ENCODE peak calls at places on chromosomes 13 and 19, in five cellular contexts. One of them, this sample, is unnamed.
A peak's percentile ranks its signal among the peaks of the same experiment; 100 is the strongest.

GRCh38 chr13:112959206-112959605 is 9.8 kb upstream of the MCF2L start:
- DNase-seq in tibial artery: no peak
- DNase-seq in ovary: peak; percentile 17
- DNase-seq in pancreas: no peak
- DNase-seq in GM20000: no peak
- DNase-seq in this sample: no peak

GRCh38 chr19:32407004-32407992 is 1.7 kb downstream of the DPY19L3 start:
- DNase-seq in tibial artery: peak; percentile 23
- DNase-seq in ovary: peak; percentile 67
- DNase-seq in pancreas: peak; percentile 55
- DNase-seq in GM20000: no peak
- DNase-seq in this sample: no peak

GRCh38 chr19:3664879-3665642 is 35.2 kb downstream of the PIP5K1C start:
- DNase-seq in tibial artery: no peak
- DNase-seq in ovary: no peak
- DNase-seq in pancreas: peak; percentile 28
- DNase-seq in GM20000: no peak
- DNase-seq in this sample: no peak

GRCh38 chr13:48580886-48581285 is 48.0 kb upstream of the RCBTB2 start:
- DNase-seq in tibial artery: no peak
- DNase-seq in ovary: no peak
- DNase-seq in pancreas: no peak
- DNase-seq in GM20000: no peak
- DNase-seq in this sample: no peak

GRCh38 chr13:23428183-23428528 is 5.3 kb downstream of the SACS start:
- DNase-seq in tibial artery: no peak
- DNase-seq in ovary: no peak
- DNase-seq in pancreas: no peak
- DNase-seq in GM20000: no peak
- DNase-seq in this sample: no peak

GRCh38 chr19:54148158-54148557 is 10.6 kb downstream of the CNOT3 start:
- DNase-seq in tibial artery: no peak
- DNase-seq in ovary: no peak
- DNase-seq in pancreas: peak; percentile 54
- DNase-seq in GM20000: no peak
- DNase-seq in this sample: no peak

GRCh38 chr13:114230117-114230516 is 4.6 kb upstream of the CDC16 start:
- DNase-seq in tibial artery: no peak
- DNase-seq in ovary: no peak
- DNase-seq in pancreas: no peak
- DNase-seq in GM20000: no peak
- DNase-seq in this sample: no peak

GRCh38 chr19:7595466-7596133 is at the start of gene CAMSAP3:
- DNase-seq in tibial artery: no peak
- DNase-seq in ovary: no peak
- DNase-seq in pancreas: peak; percentile 79
- DNase-seq in GM20000: peak; percentile 90
- DNase-seq in this sample: peak; percentile 79

GRCh38 chr19:56720281-56720680 is 48.7 kb upstream of the ZNF835 start:
- DNase-seq in tibial artery: no peak
- DNase-seq in ovary: peak; percentile 53
- DNase-seq in pancreas: no peak
- DNase-seq in GM20000: no peak
- DNase-seq in this sample: no peak

GRCh38 chr19:30150626-30151025 is 208.6 kb downstream of the URI1 start:
- DNase-seq in tibial artery: no peak
- DNase-seq in ovary: no peak
- DNase-seq in pancreas: no peak
- DNase-seq in GM20000: no peak
- DNase-seq in this sample: no peak

GRCh38 chr13:108686027-108686426 is 56.6 kb downstream of the MYO16 start:
- DNase-seq in tibial artery: no peak
- DNase-seq in ovary: no peak
- DNase-seq in pancreas: no peak
- DNase-seq in GM20000: no peak
- DNase-seq in this sample: no peak

GRCh38 chr13:113064534-113065405 is 40.8 kb upstream of the F7 start:
- DNase-seq in tibial artery: no peak
- DNase-seq in ovary: no peak
- DNase-seq in pancreas: no peak
- DNase-seq in GM20000: no peak
- DNase-seq in this sample: no peak

GRCh38 chr19:45800009-45800553 is 7.4 kb upstream of the DMWD start:
- DNase-seq in tibial artery: no peak
- DNase-seq in ovary: no peak
- DNase-seq in pancreas: peak; percentile 60
- DNase-seq in GM20000: no peak
- DNase-seq in this sample: no peak

GRCh38 chr19:12794936-12795335 is 3.6 kb downstream of the JUNB start:
- DNase-seq in tibial artery: no peak
- DNase-seq in ovary: no peak
- DNase-seq in pancreas: peak; percentile 32
- DNase-seq in GM20000: no peak
- DNase-seq in this sample: no peak

GRCh38 chr13:46160474-46161066 is 21.4 kb downstream of the LCP1 start:
- DNase-seq in tibial artery: no peak
- DNase-seq in ovary: no peak
- DNase-seq in pancreas: no peak
- DNase-seq in GM20000: peak; percentile 76
- DNase-seq in this sample: peak; percentile 58

GRCh38 chr19:3289971-3290569 is 65.6 kb downstream of the CELF5 start:
- DNase-seq in tibial artery: no peak
- DNase-seq in ovary: no peak
- DNase-seq in pancreas: no peak
- DNase-seq in GM20000: no peak
- DNase-seq in this sample: no peak

GRCh38 chr13:77513719-77514335 is 21.7 kb upstream of the SCEL start:
- DNase-seq in tibial artery: no peak
- DNase-seq in ovary: no peak
- DNase-seq in pancreas: no peak
- DNase-seq in GM20000: no peak
- DNase-seq in this sample: no peak
- TF ChIP-seq CTCF in tibial artery: no peak
- TF ChIP-seq CTCF in ovary: no peak
- TF ChIP-seq CTCF in pancreas: no peak
- TF ChIP-seq CTCF in GM20000: no peak
- TF ChIP-seq CTCF in this sample: no peak

GRCh38 chr19:1843646-1844394 is 4.5 kb downstream of the REXO1 start:
- DNase-seq in tibial artery: no peak
- DNase-seq in ovary: no peak
- DNase-seq in pancreas: peak; percentile 29
- DNase-seq in GM20000: no peak
- DNase-seq in this sample: no peak
- TF ChIP-seq CTCF in tibial artery: no peak
- TF ChIP-seq CTCF in ovary: no peak
- TF ChIP-seq CTCF in pancreas: no peak
- TF ChIP-seq CTCF in GM20000: no peak
- TF ChIP-seq CTCF in this sample: no peak

GRCh38 chr19:16841391-16841926 is 12.3 kb downstream of the SIN3B start:
- DNase-seq in tibial artery: no peak
- DNase-seq in ovary: no peak
- DNase-seq in pancreas: no peak
- DNase-seq in GM20000: no peak
- DNase-seq in this sample: no peak
- TF ChIP-seq CTCF in tibial artery: no peak
- TF ChIP-seq CTCF in ovary: no peak
- TF ChIP-seq CTCF in pancreas: no peak
- TF ChIP-seq CTCF in GM20000: no peak
- TF ChIP-seq CTCF in this sample: no peak

DNA sequence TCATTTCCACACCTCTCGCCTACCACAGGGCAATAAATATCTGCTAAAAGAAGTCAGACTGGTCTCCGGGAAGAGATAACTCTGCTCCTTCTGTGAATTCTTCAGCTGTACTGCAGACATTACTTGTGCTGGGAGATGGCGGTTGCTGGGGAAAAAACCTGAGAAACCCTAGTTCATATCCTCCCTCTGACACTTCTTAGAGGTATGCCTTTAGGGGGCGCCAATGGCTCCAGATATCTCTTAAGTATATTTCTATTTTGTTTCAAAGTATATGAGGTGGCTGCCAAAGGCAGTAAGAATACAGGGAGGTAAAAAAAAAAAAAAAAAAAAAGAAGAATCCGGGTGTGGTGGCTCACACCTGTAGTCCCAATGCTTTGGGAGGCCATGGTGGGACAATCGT is 175.2 kb downstream of the PAN3 start:
- DNase-seq in tibial artery: no peak
- DNase-seq in ovary: no peak
- DNase-seq in pancreas: no peak
- DNase-seq in GM20000: no peak
- DNase-seq in this sample: peak; percentile 32
- TF ChIP-seq CTCF in tibial artery: no peak
- TF ChIP-seq CTCF in ovary: no peak
- TF ChIP-seq CTCF in pancreas: no peak
- TF ChIP-seq CTCF in GM20000: peak; percentile 3
- TF ChIP-seq CTCF in this sample: peak; percentile 22

GRCh38 chr13:51432576-51432975 is 20.3 kb downstream of the INTS6 start:
- DNase-seq in tibial artery: no peak
- DNase-seq in ovary: no peak
- DNase-seq in pancreas: no peak
- DNase-seq in GM20000: no peak
- DNase-seq in this sample: no peak
- TF ChIP-seq CTCF in tibial artery: no peak
- TF ChIP-seq CTCF in ovary: no peak
- TF ChIP-seq CTCF in pancreas: no peak
- TF ChIP-seq CTCF in GM20000: no peak
- TF ChIP-seq CTCF in this sample: no peak

GRCh38 chr19:47152632-47153031 is 22.0 kb downstream of the SAE1 start:
- DNase-seq in tibial artery: no peak
- DNase-seq in ovary: no peak
- DNase-seq in pancreas: no peak
- DNase-seq in GM20000: no peak
- DNase-seq in this sample: no peak
- TF ChIP-seq CTCF in tibial artery: no peak
- TF ChIP-seq CTCF in ovary: no peak
- TF ChIP-seq CTCF in pancreas: no peak
- TF ChIP-seq CTCF in GM20000: no peak
- TF ChIP-seq CTCF in this sample: no peak

GRCh38 chr13:75432045-75432444 is 49.9 kb downstream of the TBC1D4 start:
- DNase-seq in tibial artery: no peak
- DNase-seq in ovary: no peak
- DNase-seq in pancreas: no peak
- DNase-seq in GM20000: no peak
- DNase-seq in this sample: no peak
- TF ChIP-seq CTCF in tibial artery: no peak
- TF ChIP-seq CTCF in ovary: no peak
- TF ChIP-seq CTCF in pancreas: no peak
- TF ChIP-seq CTCF in GM20000: no peak
- TF ChIP-seq CTCF in this sample: peak; percentile 3

DNA sequence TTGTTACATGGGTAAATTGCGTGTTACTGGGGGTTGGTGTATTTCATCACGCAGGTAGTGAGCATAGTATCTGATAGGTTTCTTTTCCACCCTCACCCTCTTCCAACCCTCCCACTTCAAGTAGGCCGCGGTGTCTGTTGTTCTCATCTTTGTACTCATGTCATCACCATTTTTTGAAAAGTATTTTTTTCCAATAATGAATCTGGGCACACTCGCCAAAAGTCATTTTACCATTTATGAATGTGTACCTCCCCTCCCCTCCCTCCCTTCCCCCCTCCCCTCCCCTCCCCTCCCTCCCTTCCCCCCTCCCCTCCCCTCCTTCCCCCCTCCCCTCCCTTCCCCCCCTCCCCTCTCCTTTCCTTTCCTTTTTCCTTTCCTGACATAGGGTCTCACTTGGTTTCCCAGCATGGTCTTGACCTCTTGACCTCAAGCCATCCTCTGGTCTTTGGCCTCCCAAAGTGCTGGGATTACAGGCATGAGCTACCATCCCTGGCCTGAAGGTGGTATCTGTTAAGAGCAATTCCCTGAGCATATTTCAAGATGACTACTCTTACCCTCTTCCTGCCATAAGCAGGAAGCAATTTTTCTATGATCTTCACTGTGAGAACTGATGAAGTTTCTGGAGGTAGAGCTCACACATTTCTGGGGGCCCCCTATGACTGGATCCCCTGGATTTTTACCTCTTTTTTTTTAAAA is 15.7 kb downstream of the ZNF627 start:
- DNase-seq in tibial artery: no peak
- DNase-seq in ovary: no peak
- DNase-seq in pancreas: no peak
- DNase-seq in GM20000: no peak
- DNase-seq in this sample: no peak
- TF ChIP-seq CTCF in tibial artery: no peak
- TF ChIP-seq CTCF in ovary: no peak
- TF ChIP-seq CTCF in pancreas: no peak
- TF ChIP-seq CTCF in GM20000: no peak
- TF ChIP-seq CTCF in this sample: no peak

GRCh38 chr19:11226716-11227166 is 12.7 kb upstream of the ANGPTL8 start:
- DNase-seq in tibial artery: no peak
- DNase-seq in ovary: no peak
- DNase-seq in pancreas: no peak
- DNase-seq in GM20000: no peak
- DNase-seq in this sample: no peak

GRCh38 chr19:11225815-11226214 is 13.6 kb upstream of the ANGPTL8 start:
- DNase-seq in tibial artery: no peak
- DNase-seq in ovary: no peak
- DNase-seq in pancreas: no peak
- DNase-seq in GM20000: no peak
- DNase-seq in this sample: no peak

GRCh38 chr19:11225172-11225571 is 14.2 kb upstream of the ANGPTL8 start:
- DNase-seq in tibial artery: peak; percentile 46
- DNase-seq in ovary: no peak
- DNase-seq in pancreas: no peak
- DNase-seq in GM20000: no peak
- DNase-seq in this sample: no peak

GRCh38 chr19:11224429-11224828 is 15.0 kb upstream of the ANGPTL8 start:
- DNase-seq in tibial artery: no peak
- DNase-seq in ovary: no peak
- DNase-seq in pancreas: no peak
- DNase-seq in GM20000: no peak
- DNase-seq in this sample: no peak

GRCh38 chr19:11227201-11227886 is 12.1 kb upstream of the ANGPTL8 start:
- DNase-seq in tibial artery: no peak
- DNase-seq in ovary: no peak
- DNase-seq in pancreas: no peak
- DNase-seq in GM20000: no peak
- DNase-seq in this sample: no peak
- TF ChIP-seq CTCF in tibial artery: no peak
- TF ChIP-seq CTCF in ovary: no peak
- TF ChIP-seq CTCF in pancreas: no peak
- TF ChIP-seq CTCF in GM20000: no peak
- TF ChIP-seq CTCF in this sample: no peak

GRCh38 chr13:41411536-41411935 is 45.8 kb upstream of the RGCC start:
- DNase-seq in tibial artery: peak; percentile 27
- DNase-seq in ovary: no peak
- DNase-seq in pancreas: no peak
- DNase-seq in GM20000: peak; percentile 34
- DNase-seq in this sample: peak; percentile 33
- TF ChIP-seq CTCF in tibial artery: peak; percentile 18
- TF ChIP-seq CTCF in ovary: no peak
- TF ChIP-seq CTCF in pancreas: no peak
- TF ChIP-seq CTCF in GM20000: no peak
- TF ChIP-seq CTCF in this sample: no peak